ENCODE peak calls at places on chromosome 2, in four cellular contexts. J is K562, K is GM23248, H is MM.1S. X is an unnamed sample.

GRCh38 chr2:202135111-202135874 is 62.2 kb downstream of the KIAA2012 start:
- DNase-seq in J (no peak), K (peak; percentile 97), H (no peak), X (no peak)

GRCh38 chr2:219273887-219274391 is 5.2 kb upstream of the DNAJB2 start:
- DNase-seq in J (no peak), K (peak; percentile 74), H (no peak), X (peak; percentile 96)

GRCh38 chr2:10575566-10576300 is 114.0 kb downstream of the NOL10 start:
- DNase-seq in J (no peak), K (peak; percentile 87), H (no peak), X (peak; percentile 90)

GRCh38 chr2:232628466-232629200 is 4.8 kb upstream of the EFHD1 start:
- DNase-seq in J (no peak), K (no peak), H (no peak), X (no peak)

GRCh38 chr2:51695531-51695930 is 663.6 kb upstream of the NRXN1 start:
- DNase-seq in J (no peak), K (peak; percentile 12), H (no peak), X (no peak)

GRCh38 chr2:207860685-207861084 is 91.0 kb upstream of the FZD5 start:
- DNase-seq in J (no peak), K (no peak), H (no peak), X (no peak)

GRCh38 chr2:191869178-191869577 is 22.3 kb upstream of the CAVIN2 start:
- DNase-seq in J (peak; percentile 34), K (peak; percentile 27), H (no peak), X (no peak)

GRCh38 chr2:119197125-119197403 is 26.6 kb upstream of the STEAP3 start:
- DNase-seq in J (no peak), K (no peak), H (no peak), X (no peak)

GRCh38 chr2:119922699-119923098 is 90.2 kb upstream of the EPB41L5 start:
- DNase-seq in J (no peak), K (no peak), H (no peak), X (no peak)

GRCh38 chr2:217691516-217691915 is 311.3 kb downstream of the TNS1 start:
- DNase-seq in J (no peak), K (no peak), H (no peak), X (no peak)

GRCh38 chr2:222300725-222301295 is 2.0 kb upstream of the PAX3 start:
- DNase-seq in J (no peak), K (no peak), H (no peak), X (no peak)
- TF ChIP-seq EZH2 in J (no peak), K (peak; percentile 86), H (no peak), X (peak; percentile 74)

GRCh38 chr2:13000644-13001375 is 284.1 kb downstream of the TRIB2 start:
- DNase-seq in J (no peak), K (no peak), H (no peak), X (no peak)
- H3K79me2 ChIP-seq in J (no peaks in the 10 kb centered on the region), K (no peaks in the 10 kb centered on the region), H (no peaks in the 10 kb centered on the region), X (no peaks in the 10 kb centered on the region)

GRCh38 chr2:109478906-109479493 is 134.8 kb downstream of the SEPTIN10 start:
- DNase-seq in J (no peak), K (no peak), H (no peak), X (no peak)

GRCh38 chr2:109479804-109480203 is 134.0 kb downstream of the SEPTIN10 start:
- DNase-seq in J (no peak), K (no peak), H (no peak), X (no peak)

GRCh38 chr2:109481196-109481555 is 132.6 kb downstream of the SEPTIN10 start:
- DNase-seq in J (no peak), K (no peak), H (no peak), X (no peak)

GRCh38 chr2:109481599-109481998 is 132.2 kb downstream of the SEPTIN10 start:
- DNase-seq in J (no peak), K (no peak), H (no peak), X (no peak)

GRCh38 chr2:109480486-109481195 is 133.1 kb downstream of the SEPTIN10 start:
- DNase-seq in J (no peak), K (no peak), H (no peak), X (no peak)
- TF ChIP-seq EZH2 in J (no peak), K (no peak), H (no peak), X (no peak)

DNA sequence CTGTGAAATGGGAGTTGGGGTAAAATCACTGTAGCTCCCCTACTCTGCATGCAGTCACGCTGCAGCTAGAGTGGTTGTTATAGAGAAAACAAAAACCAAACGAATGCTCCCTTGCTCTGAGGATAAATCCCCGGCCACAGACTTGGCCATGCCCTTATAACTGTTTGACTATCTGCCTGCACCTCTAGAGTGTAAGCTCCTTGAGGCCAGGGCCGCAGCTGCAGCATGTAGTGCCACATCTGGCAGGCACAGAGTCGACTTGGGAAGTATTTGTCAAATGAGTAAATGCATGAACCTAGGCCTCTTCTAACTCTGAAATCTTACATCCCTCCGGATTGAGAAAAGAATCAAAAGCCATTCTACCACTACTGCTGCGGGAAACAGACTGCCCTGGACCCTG is 35.9 kb downstream of the KCNIP3 start:
- DNase-seq in J (no peak), K (no peak), H (no peak), X (no peak)
- H3K79me2 ChIP-seq in J (no peaks in the 10 kb centered on the region), K (no peaks in the 10 kb centered on the region), H (no peaks in the 10 kb centered on the region), X (no peaks in the 10 kb centered on the region)

DNA sequence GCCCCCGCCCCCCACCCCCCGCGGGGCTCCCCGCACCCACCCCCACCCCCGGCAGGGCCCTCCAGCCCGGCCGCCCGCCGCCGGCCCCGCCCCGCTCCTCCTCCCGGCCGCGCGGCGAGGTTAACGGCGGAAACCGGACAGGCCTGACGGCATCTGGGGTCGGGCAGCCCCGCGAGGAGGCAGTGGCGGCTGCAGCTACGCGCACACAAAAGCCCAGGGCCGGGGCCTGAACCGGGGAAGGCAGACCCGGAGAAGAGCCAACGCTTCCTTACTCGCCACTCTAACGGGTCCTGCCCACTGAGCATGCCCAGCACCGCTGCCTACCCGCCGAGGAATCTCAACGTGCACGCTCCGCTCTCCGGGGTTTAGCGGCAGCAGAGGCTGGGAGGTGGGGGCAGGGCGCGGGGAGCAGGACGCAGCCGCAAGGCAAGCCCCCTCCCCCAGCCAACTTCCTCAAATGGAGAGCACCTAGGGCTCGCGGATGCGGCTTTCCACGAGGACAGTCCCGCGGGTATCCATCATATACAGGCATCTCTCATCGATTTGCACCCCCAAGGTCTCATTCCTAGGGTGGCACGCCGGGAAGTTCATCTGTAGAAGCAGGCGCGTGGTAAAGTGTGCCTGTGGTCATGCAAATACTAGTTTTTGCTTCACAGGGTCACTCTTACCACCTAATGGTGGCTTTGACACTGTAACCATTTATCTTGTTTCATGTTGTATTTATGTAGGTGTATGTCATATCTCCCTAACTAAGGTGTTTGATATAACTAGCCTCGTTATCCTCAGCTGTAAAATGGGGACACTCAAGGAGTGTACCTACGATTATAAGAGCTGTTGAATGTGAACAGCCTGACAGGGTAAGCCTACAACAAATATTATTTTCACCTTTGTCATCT is at the start of gene MEMO1:
- DNase-seq in J (peak; percentile 93), K (peak; percentile 96), H (peak; percentile 96), X (peak; percentile 35)
- TF ChIP-seq EZH2 in J (no peak), K (no peak), H (no peak), X (no peak)

GRCh38 chr2:158984554-158985207 is 16.2 kb downstream of the TANC1 start:
- DNase-seq in J (no peak), K (peak; percentile 10), H (no peak), X (no peak)

GRCh38 chr2:158993030-158993429 is 24.6 kb downstream of the TANC1 start:
- DNase-seq in J (no peak), K (no peak), H (no peak), X (no peak)

GRCh38 chr2:158988501-158988900 is 20.1 kb downstream of the TANC1 start:
- DNase-seq in J (no peak), K (no peak), H (no peak), X (no peak)

GRCh38 chr2:158990397-158991209 is 22.2 kb downstream of the TANC1 start:
- DNase-seq in J (no peak), K (peak; percentile 96), H (no peak), X (peak; percentile 98)

DNA sequence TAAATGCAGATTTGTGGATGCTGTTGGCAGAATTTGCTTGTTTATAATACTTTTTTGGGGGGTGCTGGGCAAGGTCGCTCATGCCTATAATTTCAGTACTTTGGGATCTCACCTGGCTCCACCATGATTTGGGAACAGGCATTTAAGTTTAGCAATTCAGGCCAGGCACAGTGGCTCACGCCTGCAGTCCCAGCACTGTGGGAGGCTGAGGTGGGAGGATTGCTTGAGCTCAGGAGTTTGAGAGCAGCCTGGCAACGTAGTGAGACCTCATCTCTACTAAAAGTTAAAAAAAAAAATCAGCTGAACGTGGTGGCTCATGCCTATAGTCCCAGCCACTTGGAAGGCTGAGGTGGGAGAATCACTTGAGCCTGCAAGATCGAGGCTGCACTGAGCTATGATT is 20.7 kb downstream of the TANC1 start:
- DNase-seq in J (no peak), K (no peak), H (no peak), X (no peak)
- H3K79me2 ChIP-seq in J (no peaks in the 10 kb centered on the region), K (peaks cover 90% of the 10 kb centered on the region), H (no peaks in the 10 kb centered on the region), X (peaks cover 80% of the 10 kb centered on the region)

GRCh38 chr2:39664898-39665591 is 672 bp upstream of the TMEM178A start:
- DNase-seq in J (no peak), K (no peak), H (no peak), X (no peak)

GRCh38 chr2:39667142-39667880 is 1.6 kb downstream of the TMEM178A start:
- DNase-seq in J (no peak), K (no peak), H (no peak), X (no peak)

GRCh38 chr2:39665811-39666488 is at the start of gene TMEM178A:
- DNase-seq in J (no peak), K (peak; percentile 32), H (no peak), X (no peak)

GRCh38 chr2:39667881-39668276 is 2.2 kb downstream of the TMEM178A start:
- DNase-seq in J (no peak), K (no peak), H (no peak), X (no peak)

DNA sequence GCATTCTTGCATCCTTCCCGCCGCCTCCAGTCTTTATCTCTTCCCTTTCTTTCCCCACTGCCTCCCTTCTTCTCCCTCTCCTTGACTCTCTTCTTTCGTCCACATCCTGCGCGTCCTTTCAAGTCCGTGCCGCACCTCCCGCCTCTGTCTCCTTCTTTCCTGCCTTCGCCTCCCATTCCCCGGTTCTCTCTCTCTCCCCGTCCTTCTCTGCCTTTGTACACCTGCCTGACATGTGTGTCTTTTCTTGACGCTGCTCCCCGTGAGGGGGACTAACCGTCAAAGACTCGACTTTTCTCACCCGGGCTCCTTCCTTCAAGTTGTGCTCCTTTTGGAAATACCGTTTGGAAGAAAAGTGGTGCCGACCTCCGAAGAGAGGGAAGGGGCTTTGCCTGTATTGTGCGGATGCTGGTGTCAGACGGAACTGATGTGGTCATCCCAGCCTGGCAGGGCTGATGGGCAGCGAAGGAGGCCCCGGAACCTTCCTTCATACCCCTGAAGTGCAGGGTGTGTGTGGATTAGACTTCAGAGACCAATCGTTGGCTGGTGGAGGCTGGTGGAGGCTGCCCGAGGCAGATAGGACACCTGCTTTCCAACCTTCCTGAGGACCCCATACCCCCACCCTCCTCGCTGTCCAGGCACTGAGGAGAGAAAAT is 898 bp downstream of the TMEM178A start:
- DNase-seq in J (no peak), K (peak; percentile 36), H (no peak), X (no peak)
- TF ChIP-seq EZH2 in J (peak; percentile 59), K (peak; percentile 96), H (no peak), X (peak; percentile 98)

GRCh38 chr2:97953867-97954266 is 41.9 kb downstream of the TMEM131 start:
- DNase-seq in J (no peak), K (no peak), H (no peak), X (no peak)

GRCh38 chr2:97945791-97946190 is 50.0 kb downstream of the TMEM131 start:
- DNase-seq in J (no peak), K (no peak), H (no peak), X (no peak)

GRCh38 chr2:97952357-97952756 is 43.4 kb downstream of the TMEM131 start:
- DNase-seq in J (no peak), K (no peak), H (no peak), X (no peak)

GRCh38 chr2:97951155-97951670 is 44.5 kb downstream of the TMEM131 start:
- DNase-seq in J (no peak), K (peak; percentile 25), H (no peak), X (no peak)

GRCh38 chr2:97950329-97951154 is 45.2 kb downstream of the TMEM131 start:
- DNase-seq in J (no peak), K (peak; percentile 84), H (no peak), X (peak; percentile 48)
- H3K79me2 ChIP-seq in J (peaks cover 52% of the 10 kb centered on the region), K (peaks cover 96% of the 10 kb centered on the region), H (peaks cover 90% of the 10 kb centered on the region), X (peaks cover 90% of the 10 kb centered on the region)

X was measured in keratinocyte.